ENCODE peak calls at places on chromosomes 12 and 14, in four cellular contexts. One of them, this sample, is unnamed.

GRCh38 chr12:64064706-64065105 is 157.4 kb downstream of the KICS2 start:
- DNase-seq in stimulated activated CD8-positive, alpha-beta memory T cell treated with anti-CD3 and anti-CD28 coated beads, Interleukin-2, amount 100 ng/mL, for 1 hour: no peak
- DNase-seq in SJSA1: no peak
- DNase-seq in T-helper 9 cell: no peak
- DNase-seq in this sample: no peak

GRCh38 chr12:49342914-49343731 is 3.6 kb upstream of the DNAJC22 start:
- DNase-seq in stimulated activated CD8-positive, alpha-beta memory T cell treated with anti-CD3 and anti-CD28 coated beads, Interleukin-2, amount 100 ng/mL, for 1 hour: no peak
- DNase-seq in SJSA1: no peak
- DNase-seq in T-helper 9 cell: no peak
- DNase-seq in this sample: peak; percentile 17

GRCh38 chr14:61308198-61308597 is 13.2 kb upstream of the PRKCH start:
- DNase-seq in stimulated activated CD8-positive, alpha-beta memory T cell treated with anti-CD3 and anti-CD28 coated beads, Interleukin-2, amount 100 ng/mL, for 1 hour: no peak
- DNase-seq in SJSA1: no peak
- DNase-seq in T-helper 9 cell: no peak
- DNase-seq in this sample: no peak

GRCh38 chr12:122099856-122100255 is 21.3 kb downstream of the MLXIP start:
- DNase-seq in stimulated activated CD8-positive, alpha-beta memory T cell treated with anti-CD3 and anti-CD28 coated beads, Interleukin-2, amount 100 ng/mL, for 1 hour: no peak
- DNase-seq in SJSA1: no peak
- DNase-seq in T-helper 9 cell: no peak
- DNase-seq in this sample: no peak

GRCh38 chr12:19739195-19739776 is 300.0 kb downstream of the AEBP2 start:
- DNase-seq in stimulated activated CD8-positive, alpha-beta memory T cell treated with anti-CD3 and anti-CD28 coated beads, Interleukin-2, amount 100 ng/mL, for 1 hour: no peak
- DNase-seq in SJSA1: peak; percentile 47
- DNase-seq in T-helper 9 cell: no peak
- DNase-seq in this sample: no peak

GRCh38 chr12:26204612-26205289 is 9.4 kb downstream of the SSPN start:
- DNase-seq in stimulated activated CD8-positive, alpha-beta memory T cell treated with anti-CD3 and anti-CD28 coated beads, Interleukin-2, amount 100 ng/mL, for 1 hour: no peak
- DNase-seq in SJSA1: no peak
- DNase-seq in T-helper 9 cell: no peak
- DNase-seq in this sample: no peak

GRCh38 chr12:27014859-27015729 is 910 bp upstream of the TM7SF3 start:
- DNase-seq in stimulated activated CD8-positive, alpha-beta memory T cell treated with anti-CD3 and anti-CD28 coated beads, Interleukin-2, amount 100 ng/mL, for 1 hour: no peak
- DNase-seq in SJSA1: no peak
- DNase-seq in T-helper 9 cell: no peak
- DNase-seq in this sample: no peak

GRCh38 chr12:3216726-3217682 is 139.8 kb downstream of the TSPAN9 start:
- DNase-seq in stimulated activated CD8-positive, alpha-beta memory T cell treated with anti-CD3 and anti-CD28 coated beads, Interleukin-2, amount 100 ng/mL, for 1 hour: no peak
- DNase-seq in SJSA1: peak; percentile 83
- DNase-seq in T-helper 9 cell: no peak
- DNase-seq in this sample: no peak

GRCh38 chr14:65880507-65880906 is 468.0 kb downstream of the FUT8 start:
- DNase-seq in stimulated activated CD8-positive, alpha-beta memory T cell treated with anti-CD3 and anti-CD28 coated beads, Interleukin-2, amount 100 ng/mL, for 1 hour: no peak
- DNase-seq in SJSA1: no peak
- DNase-seq in T-helper 9 cell: no peak
- DNase-seq in this sample: no peak

GRCh38 chr12:121093487-121093891 is 39.2 kb upstream of the P2RX7 start:
- DNase-seq in stimulated activated CD8-positive, alpha-beta memory T cell treated with anti-CD3 and anti-CD28 coated beads, Interleukin-2, amount 100 ng/mL, for 1 hour: no peak
- DNase-seq in SJSA1: no peak
- DNase-seq in T-helper 9 cell: no peak
- DNase-seq in this sample: no peak

GRCh38 chr12:2683283-2684025 is 111.3 kb upstream of the FKBP4 start:
- DNase-seq in stimulated activated CD8-positive, alpha-beta memory T cell treated with anti-CD3 and anti-CD28 coated beads, Interleukin-2, amount 100 ng/mL, for 1 hour: no peak
- DNase-seq in SJSA1: no peak
- DNase-seq in T-helper 9 cell: no peak
- DNase-seq in this sample: no peak

GRCh38 chr12:91111366-91112321 is at the start of gene LUM:
- DNase-seq in stimulated activated CD8-positive, alpha-beta memory T cell treated with anti-CD3 and anti-CD28 coated beads, Interleukin-2, amount 100 ng/mL, for 1 hour: no peak
- DNase-seq in SJSA1: peak; percentile 80
- DNase-seq in T-helper 9 cell: no peak
- DNase-seq in this sample: peak; percentile 51

GRCh38 chr14:46344327-46344937 is 307.1 kb downstream of the RPL10L start:
- DNase-seq in stimulated activated CD8-positive, alpha-beta memory T cell treated with anti-CD3 and anti-CD28 coated beads, Interleukin-2, amount 100 ng/mL, for 1 hour: no peak
- DNase-seq in SJSA1: peak; percentile 2
- DNase-seq in T-helper 9 cell: no peak
- DNase-seq in this sample: no peak

GRCh38 chr14:78747809-78748208 is 577.6 kb downstream of the NRXN3 start:
- DNase-seq in stimulated activated CD8-positive, alpha-beta memory T cell treated with anti-CD3 and anti-CD28 coated beads, Interleukin-2, amount 100 ng/mL, for 1 hour: no peak
- DNase-seq in SJSA1: no peak
- DNase-seq in T-helper 9 cell: no peak
- DNase-seq in this sample: no peak

GRCh38 chr14:84217066-84217465 is 1312.9 kb upstream of the FLRT2 start:
- DNase-seq in stimulated activated CD8-positive, alpha-beta memory T cell treated with anti-CD3 and anti-CD28 coated beads, Interleukin-2, amount 100 ng/mL, for 1 hour: no peak
- DNase-seq in SJSA1: no peak
- DNase-seq in T-helper 9 cell: no peak
- DNase-seq in this sample: no peak

GRCh38 chr12:49507139-49507538 is 31.7 kb upstream of the KCNH3 start:
- DNase-seq in stimulated activated CD8-positive, alpha-beta memory T cell treated with anti-CD3 and anti-CD28 coated beads, Interleukin-2, amount 100 ng/mL, for 1 hour: no peak
- DNase-seq in SJSA1: peak; percentile 95
- DNase-seq in T-helper 9 cell: no peak
- DNase-seq in this sample: no peak

GRCh38 chr12:49909826-49910225 is 6.1 kb upstream of the FAIM2 start:
- DNase-seq in stimulated activated CD8-positive, alpha-beta memory T cell treated with anti-CD3 and anti-CD28 coated beads, Interleukin-2, amount 100 ng/mL, for 1 hour: no peak
- DNase-seq in SJSA1: no peak
- DNase-seq in T-helper 9 cell: no peak
- DNase-seq in this sample: peak; percentile 46

GRCh38 chr14:78016532-78016931 is 153.6 kb upstream of the NRXN3 start:
- DNase-seq in stimulated activated CD8-positive, alpha-beta memory T cell treated with anti-CD3 and anti-CD28 coated beads, Interleukin-2, amount 100 ng/mL, for 1 hour: no peak
- DNase-seq in SJSA1: no peak
- DNase-seq in T-helper 9 cell: no peak
- DNase-seq in this sample: no peak

GRCh38 chr12:111368291-111368683 is 608 bp downstream of the PHETA1 start:
- DNase-seq in stimulated activated CD8-positive, alpha-beta memory T cell treated with anti-CD3 and anti-CD28 coated beads, Interleukin-2, amount 100 ng/mL, for 1 hour: no peak
- DNase-seq in SJSA1: no peak
- DNase-seq in T-helper 9 cell: no peak
- DNase-seq in this sample: no peak

GRCh38 chr14:73239463-73240241 is 2.3 kb downstream of the PAPLN start:
- DNase-seq in stimulated activated CD8-positive, alpha-beta memory T cell treated with anti-CD3 and anti-CD28 coated beads, Interleukin-2, amount 100 ng/mL, for 1 hour: no peak
- DNase-seq in SJSA1: no peak
- DNase-seq in T-helper 9 cell: no peak
- DNase-seq in this sample: no peak

GRCh38 chr14:38786921-38787320 is 316.1 kb downstream of the SEC23A start:
- DNase-seq in stimulated activated CD8-positive, alpha-beta memory T cell treated with anti-CD3 and anti-CD28 coated beads, Interleukin-2, amount 100 ng/mL, for 1 hour: no peak
- DNase-seq in SJSA1: no peak
- DNase-seq in T-helper 9 cell: no peak
- DNase-seq in this sample: no peak

GRCh38 chr12:91017511-91018263 is 12.9 kb upstream of the EPYC start:
- DNase-seq in stimulated activated CD8-positive, alpha-beta memory T cell treated with anti-CD3 and anti-CD28 coated beads, Interleukin-2, amount 100 ng/mL, for 1 hour: no peak
- DNase-seq in SJSA1: no peak
- DNase-seq in T-helper 9 cell: no peak
- DNase-seq in this sample: no peak

GRCh38 chr14:66078031-66078430 is 408.1 kb upstream of the CCDC196 start:
- DNase-seq in stimulated activated CD8-positive, alpha-beta memory T cell treated with anti-CD3 and anti-CD28 coated beads, Interleukin-2, amount 100 ng/mL, for 1 hour: no peak
- DNase-seq in SJSA1: no peak
- DNase-seq in T-helper 9 cell: no peak
- DNase-seq in this sample: no peak

GRCh38 chr12:120013659-120014380 is 24.8 kb downstream of the BICDL1 start:
- DNase-seq in stimulated activated CD8-positive, alpha-beta memory T cell treated with anti-CD3 and anti-CD28 coated beads, Interleukin-2, amount 100 ng/mL, for 1 hour: no peak
- DNase-seq in SJSA1: no peak
- DNase-seq in T-helper 9 cell: peak; percentile 23
- DNase-seq in this sample: no peak

GRCh38 chr12:95988506-95989275 is 7.5 kb downstream of the HAL start:
- DNase-seq in stimulated activated CD8-positive, alpha-beta memory T cell treated with anti-CD3 and anti-CD28 coated beads, Interleukin-2, amount 100 ng/mL, for 1 hour: no peak
- DNase-seq in SJSA1: peak; percentile 56
- DNase-seq in T-helper 9 cell: no peak
- DNase-seq in this sample: no peak

GRCh38 chr12:124480469-124481256 is 86.7 kb downstream of the NCOR2 start:
- DNase-seq in stimulated activated CD8-positive, alpha-beta memory T cell treated with anti-CD3 and anti-CD28 coated beads, Interleukin-2, amount 100 ng/mL, for 1 hour: no peak
- DNase-seq in SJSA1: peak; percentile 81
- DNase-seq in T-helper 9 cell: no peak
- DNase-seq in this sample: peak; percentile 76

This sample was measured in upper lobe of left lung.